ENCODE peak calls at places on chromosomes 13 and 19, in five cellular contexts. K, M, N, Z and U are unnamed samples.

GRCh38 chr13:46389985-46390384 is 2.9 kb upstream of the RUBCNL start:
- DNase-seq in K (no peak), M (peak), N (peak), Z (peak), U (peak)

GRCh38 chr13:27830010-27830409 is 37.7 kb downstream of the GSX1 start:
- DNase-seq in K (peak), M (peak), N (no peak), Z (no peak), U (peak)

GRCh38 chr13:40786568-40786996 is 2.8 kb upstream of the SLC25A15 start:
- DNase-seq in K (no peak), M (no peak), N (no peak), Z (no peak), U (no peak)

GRCh38 chr19:38386968-38387549 is 775 bp downstream of the GGN start:
- DNase-seq in K (no peak), M (peak), N (no peak), Z (no peak), U (no peak)

GRCh38 chr13:113105032-113105993 is at the start of gene F7:
- DNase-seq in K (peak), M (no peak), N (no peak), Z (no peak), U (no peak)

GRCh38 chr19:50327461-50328256 is 1.5 kb downstream of the KCNC3 start:
- DNase-seq in K (no peak), M (no peak), N (no peak), Z (no peak), U (no peak)

GRCh38 chr13:35485451-35485850 is 9.0 kb upstream of the MAB21L1 start:
- DNase-seq in K (no peak), M (no peak), N (no peak), Z (no peak), U (no peak)

GRCh38 chr13:96629331-96629730 is 364.9 kb downstream of the OXGR1 start:
- DNase-seq in K (no peak), M (no peak), N (no peak), Z (no peak), U (no peak)

GRCh38 chr13:91398413-91399188 is at the start of gene GPC5:
- DNase-seq in K (peak), M (peak), N (peak), Z (peak), U (peak)

GRCh38 chr19:11138659-11139526 is 16.7 kb downstream of the SPC24 start:
- DNase-seq in K (peak), M (peak), N (peak), Z (peak), U (peak)

GRCh38 chr13:101845501-101846012 is 393.1 kb downstream of the ITGBL1 start:
- DNase-seq in K (no peak), M (no peak), N (no peak), Z (no peak), U (no peak)

GRCh38 chr13:50033696-50034095 is 18.5 kb downstream of the KCNRG start:
- DNase-seq in K (peak), M (no peak), N (no peak), Z (no peak), U (no peak)

GRCh38 chr13:80665792-80666333 is 324.9 kb upstream of the SPRY2 start:
- DNase-seq in K (peak), M (no peak), N (no peak), Z (no peak), U (no peak)

GRCh38 chr19:8001995-8002849 is 3.2 kb downstream of the ELAVL1 start:
- DNase-seq in K (peak), M (peak), N (peak), Z (peak), U (peak)

GRCh38 chr13:74062933-74063332 is 71.3 kb downstream of the KLF12 start:
- DNase-seq in K (peak), M (peak), N (no peak), Z (no peak), U (no peak)

GRCh38 chr19:8631425-8631819 is 989 bp downstream of the NFILZ start:
- DNase-seq in K (peak), M (peak), N (no peak), Z (no peak), U (no peak)

GRCh38 chr13:79995334-79995733 is 345.6 kb downstream of the SPRY2 start:
- DNase-seq in K (peak), M (no peak), N (no peak), Z (no peak), U (no peak)

GRCh38 chr19:36421749-36422481 is 3.5 kb upstream of the ZFP82 start:
- DNase-seq in K (no peak), M (no peak), N (no peak), Z (no peak), U (no peak)
- H3K4me3 ChIP-seq in K (peak), M (peak), N (peak), Z (peak), U (no peak)

GRCh38 chr13:100506600-100507422 is 81.8 kb downstream of the GGACT start:
- DNase-seq in K (no peak), M (no peak), N (no peak), Z (no peak), U (no peak)
- H3K4me3 ChIP-seq in K (no peak), M (no peak), N (no peak), Z (no peak), U (no peak)

GRCh38 chr19:33621065-33621785 is 528 bp upstream of the CHST8 start:
- DNase-seq in K (no peak), M (no peak), N (no peak), Z (no peak), U (no peak)
- H3K4me3 ChIP-seq in K (no peak), M (peak), N (no peak), Z (peak), U (peak)

DNA sequence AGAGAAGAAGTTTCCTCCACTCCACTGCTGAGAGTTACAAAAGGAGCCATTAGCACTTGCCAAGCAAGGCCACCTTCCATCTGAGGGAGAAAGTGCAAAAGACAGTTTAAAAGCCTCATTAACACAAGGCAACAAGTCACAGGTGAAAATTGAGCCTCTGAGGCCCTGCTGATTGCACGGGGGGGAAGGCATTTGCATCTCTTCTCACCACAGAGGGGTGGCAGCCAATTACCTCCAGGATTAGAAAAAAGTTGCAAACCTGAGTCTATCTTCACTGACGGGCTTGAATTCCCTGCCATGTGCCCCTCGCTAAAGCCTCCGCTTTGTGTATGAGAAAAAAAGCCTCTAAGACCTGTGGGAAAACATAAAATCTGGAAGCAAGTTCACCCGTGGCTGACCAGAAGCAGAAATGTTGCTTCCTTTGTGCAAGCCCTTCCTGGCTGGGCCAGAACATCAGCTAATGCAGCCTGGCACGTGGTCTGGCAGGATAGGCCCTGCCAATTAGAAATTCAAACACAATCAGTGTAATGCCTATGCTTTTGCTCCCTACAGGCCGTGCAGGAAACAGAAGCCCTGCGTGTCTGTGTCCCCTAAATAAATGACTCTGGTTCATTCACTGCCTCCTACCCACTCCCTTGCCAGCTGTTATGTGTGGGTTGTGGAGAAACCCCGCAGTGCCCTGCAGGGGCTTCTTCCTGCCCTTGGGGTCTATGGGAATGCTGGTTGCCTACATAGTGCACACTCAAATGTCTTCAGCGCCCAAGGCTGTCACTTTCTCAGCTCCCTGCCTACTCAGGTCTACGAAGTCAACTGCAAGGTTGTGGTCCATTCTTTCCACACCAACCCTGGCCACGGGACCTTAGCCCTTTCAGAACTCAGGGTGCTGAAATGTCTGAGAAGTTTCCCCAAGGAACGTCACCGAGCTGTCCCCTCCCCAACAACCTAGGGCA is 150.2 kb downstream of the UQCRFS1 start:
- DNase-seq in K (no peak), M (no peak), N (no peak), Z (no peak), U (no peak)
- H3K4me3 ChIP-seq in K (no peak), M (no peak), N (no peak), Z (no peak), U (no peak)

GRCh38 chr19:1265611-1266115 is 3.5 kb upstream of the CIRBP start:
- DNase-seq in K (peak), M (peak), N (no peak), Z (no peak), U (no peak)

GRCh38 chr19:1266116-1266817 is 2.9 kb upstream of the CIRBP start:
- DNase-seq in K (peak), M (peak), N (no peak), Z (no peak), U (peak)

GRCh38 chr19:1263198-1263597 is 5.9 kb upstream of the CIRBP start:
- DNase-seq in K (no peak), M (peak), N (no peak), Z (no peak), U (no peak)

GRCh38 chr19:1266818-1267440 is 2.2 kb upstream of the CIRBP start:
- DNase-seq in K (peak), M (peak), N (no peak), Z (no peak), U (no peak)

GRCh38 chr19:1264801-1265610 is 4.1 kb upstream of the CIRBP start:
- DNase-seq in K (peak), M (peak), N (no peak), Z (peak), U (no peak)
- H3K4me3 ChIP-seq in K (no peak), M (no peak), N (no peak), Z (no peak), U (no peak)

GRCh38 chr19:42313840-42314755 is 989 bp downstream of the TMEM145 start:
- DNase-seq in K (no peak), M (no peak), N (no peak), Z (no peak), U (no peak)
- H3K4me3 ChIP-seq in K (no peak), M (peak), N (no peak), Z (no peak), U (peak)

DNA sequence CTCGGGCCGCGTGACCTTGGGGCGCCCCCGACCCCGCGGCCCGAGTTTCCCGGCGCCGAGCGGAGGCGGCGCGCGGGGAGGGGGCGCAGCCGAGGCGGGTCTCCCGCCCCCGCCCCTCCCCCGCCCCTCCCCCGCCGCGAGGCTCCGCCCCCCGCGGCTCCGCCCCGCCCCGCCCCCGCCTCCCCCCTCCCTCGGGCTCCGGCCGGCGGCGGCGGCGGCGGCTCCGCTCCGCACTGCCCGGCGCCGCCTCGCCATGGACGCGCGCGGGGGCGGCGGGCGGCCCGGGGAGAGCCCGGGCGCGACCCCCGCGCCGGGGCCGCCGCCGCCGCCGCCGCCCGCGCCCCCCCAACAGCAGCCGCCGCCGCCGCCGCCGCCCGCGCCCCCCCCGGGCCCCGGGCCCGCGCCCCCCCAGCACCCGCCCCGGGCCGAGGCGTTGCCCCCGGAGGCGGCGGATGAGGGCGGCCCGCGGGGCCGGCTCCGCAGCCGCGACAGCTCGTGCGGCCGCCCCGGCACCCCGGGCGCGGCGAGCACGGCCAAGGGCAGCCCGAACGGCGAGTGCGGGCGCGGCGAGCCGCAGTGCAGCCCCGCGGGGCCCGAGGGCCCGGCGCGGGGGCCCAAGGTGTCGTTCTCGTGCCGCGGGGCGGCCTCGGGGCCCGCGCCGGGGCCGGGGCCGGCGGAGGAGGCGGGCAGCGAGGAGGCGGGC is at the start of gene HCN2:
- DNase-seq in K (no peak), M (no peak), N (no peak), Z (no peak), U (no peak)
- H3K4me3 ChIP-seq in K (peak), M (peak), N (no peak), Z (no peak), U (peak)

GRCh38 chr19:12482505-12482886 is 2.1 kb downstream of the ZNF709 start:
- DNase-seq in K (no peak), M (no peak), N (no peak), Z (no peak), U (no peak)
- H3K4me3 ChIP-seq in K (no peak), M (no peak), N (no peak), Z (no peak), U (no peak)